ENCODE peak calls at places on chromosomes 6 and 20, in nine cellular contexts. Y, X, L, H, S, K, B, M and T are unnamed samples.

GRCh38 chr6:71492668-71493067 is 204.1 kb downstream of the OGFRL1 start:
- DNase-seq in Y (no peak), X (no peak), L (no peak), H (no peak), S (no peak), K (no peak), B (no peak), M (no peak), T (no peak)

GRCh38 chr6:123768939-123769338 is 34.7 kb upstream of the NKAIN2 start:
- DNase-seq in Y (no peak), X (no peak), L (no peak), H (no peak), S (no peak), K (no peak), B (no peak), M (no peak), T (no peak)

GRCh38 chr6:152952866-152953509 is 29.9 kb downstream of the FBXO5 start:
- DNase-seq in Y (peak; percentile 20), X (peak; percentile 51), L (peak; percentile 46), H (peak; percentile 65), S (no peak), K (peak; percentile 63), B (no peak), M (peak; percentile 40), T (no peak)

GRCh38 chr20:63859166-63859699 is 2.1 kb upstream of the ABHD16B start:
- DNase-seq in Y (no peak), X (no peak), L (no peak), H (no peak), S (no peak), K (no peak), B (no peak), M (no peak), T (no peak)

GRCh38 chr6:159815410-159815809 is 15.3 kb downstream of the PNLDC1 start:
- DNase-seq in Y (no peak), X (no peak), L (no peak), H (no peak), S (no peak), K (no peak), B (no peak), M (no peak), T (no peak)

GRCh38 chr6:155444120-155444917 is 11.3 kb downstream of the NOX3 start:
- DNase-seq in Y (no peak), X (no peak), L (peak; percentile 22), H (peak; percentile 66), S (no peak), K (no peak), B (no peak), M (peak; percentile 63), T (no peak)

GRCh38 chr6:169725270-169726048 is 1.2 kb upstream of the PHF10 start:
- DNase-seq in Y (no peak), X (peak; percentile 68), L (peak; percentile 83), H (peak; percentile 55), S (peak; percentile 78), K (no peak), B (peak; percentile 84), M (no peak), T (no peak)

GRCh38 chr6:75154973-75155372 is 50.9 kb downstream of the COL12A1 start:
- DNase-seq in Y (no peak), X (no peak), L (no peak), H (no peak), S (no peak), K (no peak), B (no peak), M (no peak), T (no peak)

GRCh38 chr6:7911345-7911725 is 747 bp upstream of the TXNDC5 start:
- DNase-seq in Y (no peak), X (no peak), L (no peak), H (peak; percentile 44), S (no peak), K (no peak), B (no peak), M (no peak), T (no peak)

GRCh38 chr20:36155629-36155971 is 1.1 kb downstream of the EPB41L1 start:
- DNase-seq in Y (no peak), X (no peak), L (no peak), H (no peak), S (peak; percentile 80), K (no peak), B (no peak), M (no peak), T (no peak)

GRCh38 chr6:130967502-130968469 is 95.3 kb downstream of the EPB41L2 start:
- DNase-seq in Y (no peak), X (no peak), L (peak; percentile 51), H (no peak), S (no peak), K (no peak), B (no peak), M (peak; percentile 20), T (no peak)

GRCh38 chr6:164034602-164035140 is 620.2 kb downstream of the QKI start:
- DNase-seq in Y (no peak), X (no peak), L (peak; percentile 76), H (no peak), S (no peak), K (no peak), B (no peak), M (peak; percentile 70), T (no peak)

GRCh38 chr6:36625161-36625919 is 31.2 kb downstream of the SRSF3 start:
- DNase-seq in Y (no peak), X (no peak), L (no peak), H (peak; percentile 54), S (peak; percentile 6), K (peak; percentile 69), B (no peak), M (peak; percentile 26), T (no peak)

GRCh38 chr6:34056301-34056700 is 89.6 kb downstream of the GRM4 start:
- DNase-seq in Y (peak; percentile 35), X (no peak), L (peak; percentile 57), H (peak; percentile 50), S (no peak), K (peak; percentile 77), B (peak; percentile 79), M (no peak), T (no peak)

GRCh38 chr6:131654326-131654725 is 17.2 kb downstream of the ENPP3 start:
- DNase-seq in Y (no peak), X (peak; percentile 17), L (no peak), H (peak; percentile 9), S (no peak), K (no peak), B (no peak), M (peak; percentile 74), T (no peak)

GRCh38 chr6:14458669-14459266 is 341.2 kb downstream of the CD83 start:
- DNase-seq in Y (no peak), X (peak; percentile 79), L (peak; percentile 81), H (peak; percentile 96), S (no peak), K (peak; percentile 48), B (no peak), M (peak; percentile 60), T (no peak)

GRCh38 chr20:48632017-48632824 is 195.6 kb downstream of the PREX1 start:
- DNase-seq in Y (no peak), X (no peak), L (no peak), H (no peak), S (no peak), K (no peak), B (no peak), M (no peak), T (no peak)

GRCh38 chr20:3720626-3721025 is 8.2 kb upstream of the SIGLEC1 start:
- DNase-seq in Y (no peak), X (no peak), L (no peak), H (no peak), S (no peak), K (no peak), B (no peak), M (no peak), T (no peak)

GRCh38 chr6:89197141-89197540 is 20.0 kb downstream of the GABRR1 start:
- DNase-seq in Y (no peak), X (no peak), L (no peak), H (no peak), S (no peak), K (no peak), B (no peak), M (peak; percentile 12), T (no peak)

GRCh38 chr20:59123011-59123676 is 40.5 kb upstream of the ZNF831 start:
- DNase-seq in Y (no peak), X (no peak), L (no peak), H (no peak), S (no peak), K (no peak), B (no peak), M (no peak), T (no peak)

GRCh38 chr6:152225231-152225934 is 411.8 kb downstream of the SYNE1 start:
- DNase-seq in Y (no peak), X (no peak), L (no peak), H (no peak), S (no peak), K (no peak), B (no peak), M (no peak), T (no peak)

GRCh38 chr6:130864344-130864743 is 37.1 kb downstream of the SMLR1 start:
- DNase-seq in Y (no peak), X (no peak), L (no peak), H (no peak), S (no peak), K (no peak), B (peak; percentile 29), M (no peak), T (no peak)

GRCh38 chr6:99603421-99604160 is 3.0 kb upstream of the PRDM13 start:
- DNase-seq in Y (no peak), X (no peak), L (peak; percentile 55), H (no peak), S (peak; percentile 69), K (peak; percentile 44), B (peak; percentile 52), M (no peak), T (no peak)

GRCh38 chr20:63558804-63559484 is 5.0 kb downstream of the FNDC11 start:
- DNase-seq in Y (no peak), X (no peak), L (no peak), H (no peak), S (no peak), K (no peak), B (no peak), M (no peak), T (no peak)

GRCh38 chr20:5486377-5487054 is 169.8 kb upstream of the PROKR2 start:
- DNase-seq in Y (no peak), X (no peak), L (no peak), H (no peak), S (no peak), K (no peak), B (no peak), M (no peak), T (no peak)

GRCh38 chr20:25247100-25247665 is 702 bp upstream of the PYGB start:
- DNase-seq in Y (no peak), X (peak; percentile 79), L (peak; percentile 79), H (peak; percentile 70), S (peak; percentile 89), K (peak; percentile 69), B (peak; percentile 73), M (peak; percentile 82), T (no peak)

GRCh38 chr6:12312736-12313135 is 22.6 kb downstream of the EDN1 start:
- DNase-seq in Y (no peak), X (no peak), L (peak; percentile 30), H (no peak), S (no peak), K (peak; percentile 31), B (no peak), M (no peak), T (no peak)

GRCh38 chr20:48025061-48025515 is 239.8 kb upstream of the SULF2 start:
- DNase-seq in Y (peak; percentile 29), X (peak; percentile 84), L (peak; percentile 84), H (peak; percentile 47), S (no peak), K (peak; percentile 89), B (peak; percentile 73), M (peak; percentile 75), T (no peak)

GRCh38 chr20:63979549-63980316 is at the start of gene SAMD10:
- DNase-seq in Y (no peak), X (no peak), L (peak; percentile 50), H (peak; percentile 54), S (peak; percentile 87), K (peak; percentile 53), B (peak; percentile 69), M (peak; percentile 52), T (peak; percentile 74)

GRCh38 chr6:3466488-3467219 is 9.8 kb upstream of the SLC22A23 start:
- DNase-seq in Y (no peak), X (no peak), L (no peak), H (no peak), S (no peak), K (no peak), B (no peak), M (no peak), T (no peak)

GRCh38 chr20:38602185-38602581 is 574 bp downstream of the ARHGAP40 start:
- DNase-seq in Y (no peak), X (no peak), L (no peak), H (no peak), S (no peak), K (no peak), B (no peak), M (no peak), T (no peak)